ENCODE peak calls at places on chromosomes 16 and 17, in six cellular contexts. G is A549, X is body of pancreas, K is testis, S is heart left ventricle, B is ovary. F is an unnamed sample.

GRCh38 chr16:87074635-87075318 is 242.4 kb downstream of the C16orf95 start:
- DNase-seq in G (no peak), X (no peak), K (no peak), S (no peak), B (no peak), F (no peak)

GRCh38 chr16:10510279-10510678 is 70.1 kb downstream of the EMP2 start:
- DNase-seq in G (no peak), X (no peak), K (no peak), S (no peak), B (no peak), F (no peak)

GRCh38 chr16:11876306-11876705 is 25.0 kb upstream of the RSL1D1 start:
- DNase-seq in G (no peak), X (no peak), K (no peak), S (no peak), B (no peak), F (no peak)

GRCh38 chr16:87681990-87682570 is 79.8 kb downstream of the JPH3 start:
- DNase-seq in G (peak; percentile 48), X (no peak), K (no peak), S (no peak), B (no peak), F (no peak)

GRCh38 chr17:8380049-8380448 is 2.9 kb downstream of the RPL26 start:
- DNase-seq in G (no peak), X (no peak), K (no peak), S (no peak), B (no peak), F (no peak)

GRCh38 chr17:78275355-78275754 is 43.9 kb downstream of the TMEM235 start:
- DNase-seq in G (no peak), X (no peak), K (no peak), S (no peak), B (no peak), F (no peak)

GRCh38 chr16:57577691-57578224 is 35.3 kb downstream of the ADGRG5 start:
- DNase-seq in G (no peak), X (no peak), K (no peak), S (no peak), B (no peak), F (no peak)

GRCh38 chr17:41263212-41263611 is 2.0 kb upstream of the KRTAP9-6 start:
- DNase-seq in G (no peak), X (no peak), K (no peak), S (no peak), B (no peak), F (no peak)

GRCh38 chr17:82655038-82655479 is 6.8 kb upstream of the WDR45B start:
- DNase-seq in G (peak; percentile 48), X (no peak), K (no peak), S (no peak), B (no peak), F (no peak)

GRCh38 chr17:41863074-41863843 is 2.0 kb downstream of the KLHL11 start:
- DNase-seq in G (no peak), X (no peak), K (no peak), S (no peak), B (no peak), F (no peak)

GRCh38 chr16:47920709-47921108 is 235.1 kb downstream of the ABCC12 start:
- DNase-seq in G (peak; percentile 20), X (no peak), K (no peak), S (no peak), B (no peak), F (no peak)

GRCh38 chr16:75860654-75861053 is 134.4 kb upstream of the CPHXL start:
- DNase-seq in G (no peak), X (no peak), K (peak; percentile 45), S (no peak), B (no peak), F (no peak)

GRCh38 chr17:4986403-4986802 is 1.1 kb downstream of the CAMTA2 start:
- DNase-seq in G (no peak), X (no peak), K (no peak), S (no peak), B (peak; percentile 21), F (no peak)

GRCh38 chr16:83393196-83393981 is 414.4 kb upstream of the HSBP1 start:
- DNase-seq in G (no peak), X (no peak), K (no peak), S (no peak), B (no peak), F (no peak)

GRCh38 chr17:4109424-4109823 is 33.4 kb downstream of the ZZEF1 start:
- DNase-seq in G (no peak), X (no peak), K (no peak), S (no peak), B (no peak), F (no peak)

GRCh38 chr17:17872468-17873345 is 35.9 kb upstream of the SREBF1 start:
- DNase-seq in G (no peak), X (no peak), K (no peak), S (no peak), B (no peak), F (no peak)

GRCh38 chr17:17873450-17873991 is 36.7 kb upstream of the SREBF1 start:
- DNase-seq in G (no peak), X (no peak), K (no peak), S (no peak), B (no peak), F (no peak)

GRCh38 chr17:17868637-17869522 is 32.1 kb upstream of the SREBF1 start:
- DNase-seq in G (no peak), X (no peak), K (no peak), S (peak; percentile 57), B (peak; percentile 50), F (no peak)

GRCh38 chr17:17871913-17872312 is 35.1 kb upstream of the SREBF1 start:
- DNase-seq in G (no peak), X (no peak), K (no peak), S (no peak), B (no peak), F (no peak)

DNA sequence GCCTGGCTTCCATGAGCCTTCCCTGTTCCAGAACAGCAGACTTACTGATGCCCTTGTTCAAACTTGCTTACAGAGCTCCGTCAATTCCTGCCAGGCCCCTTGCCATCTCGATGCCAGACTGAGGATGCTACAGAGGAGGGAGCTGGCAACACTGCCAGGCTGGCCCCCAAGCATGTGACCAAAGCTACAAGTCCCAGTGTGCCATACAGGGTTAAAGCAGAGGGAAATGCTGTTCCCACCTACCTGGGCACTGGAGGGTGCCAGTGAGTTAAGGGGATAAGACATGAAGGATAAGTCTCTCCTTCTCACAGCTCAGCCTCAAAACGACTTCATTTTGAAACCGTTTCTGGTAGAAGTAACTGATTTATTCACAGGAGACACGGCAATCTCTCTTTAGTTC is 33.5 kb upstream of the SREBF1 start:
- DNase-seq in G (no peak), X (no peak), K (no peak), S (no peak), B (no peak), F (no peak)
- TF ChIP-seq POLR2A in G (no peak), X (no peak), K (no peak), S (no peak), B (no peak), F (no peak)

GRCh38 chr16:84829168-84829965 is 9.6 kb downstream of the CRISPLD2 start:
- DNase-seq in G (no peak), X (no peak), K (peak; percentile 72), S (no peak), B (peak; percentile 75), F (no peak)

GRCh38 chr16:84826558-84826941 is 6.8 kb downstream of the CRISPLD2 start:
- DNase-seq in G (no peak), X (no peak), K (peak; percentile 53), S (peak; percentile 75), B (peak; percentile 83), F (no peak)

GRCh38 chr16:84827131-84827574 is 7.4 kb downstream of the CRISPLD2 start:
- DNase-seq in G (no peak), X (no peak), K (no peak), S (no peak), B (peak; percentile 54), F (peak; percentile 39)

GRCh38 chr16:84827897-84828296 is 8.1 kb downstream of the CRISPLD2 start:
- DNase-seq in G (no peak), X (no peak), K (no peak), S (no peak), B (no peak), F (no peak)

DNA sequence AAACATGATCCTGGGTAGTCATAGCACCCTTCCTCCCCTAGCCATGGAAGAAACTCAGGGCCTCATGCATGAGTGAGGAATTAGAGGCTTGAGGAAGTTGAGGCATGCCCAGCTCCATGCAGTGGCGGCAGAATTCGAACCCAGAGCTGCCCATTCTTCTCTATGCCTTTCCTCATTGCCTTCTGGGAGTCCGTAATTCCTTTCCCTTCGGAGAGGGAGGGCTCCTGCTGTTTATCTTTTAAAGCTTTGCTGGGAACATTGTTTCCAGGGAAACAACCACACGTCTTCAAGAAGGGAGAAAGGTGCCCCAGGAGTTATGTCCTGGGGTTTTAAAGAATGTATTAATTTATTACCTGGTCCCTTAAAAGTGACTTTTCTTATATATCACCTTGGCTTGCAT is 8.5 kb downstream of the CRISPLD2 start:
- DNase-seq in G (no peak), X (no peak), K (no peak), S (no peak), B (no peak), F (no peak)
- H3K4me3 ChIP-seq in G (no peak overlapping the region), X (no peak overlapping the region), K (no peak overlapping the region), S (no peak overlapping the region), B (no peak overlapping the region), F (no peak overlapping the region)

DNA sequence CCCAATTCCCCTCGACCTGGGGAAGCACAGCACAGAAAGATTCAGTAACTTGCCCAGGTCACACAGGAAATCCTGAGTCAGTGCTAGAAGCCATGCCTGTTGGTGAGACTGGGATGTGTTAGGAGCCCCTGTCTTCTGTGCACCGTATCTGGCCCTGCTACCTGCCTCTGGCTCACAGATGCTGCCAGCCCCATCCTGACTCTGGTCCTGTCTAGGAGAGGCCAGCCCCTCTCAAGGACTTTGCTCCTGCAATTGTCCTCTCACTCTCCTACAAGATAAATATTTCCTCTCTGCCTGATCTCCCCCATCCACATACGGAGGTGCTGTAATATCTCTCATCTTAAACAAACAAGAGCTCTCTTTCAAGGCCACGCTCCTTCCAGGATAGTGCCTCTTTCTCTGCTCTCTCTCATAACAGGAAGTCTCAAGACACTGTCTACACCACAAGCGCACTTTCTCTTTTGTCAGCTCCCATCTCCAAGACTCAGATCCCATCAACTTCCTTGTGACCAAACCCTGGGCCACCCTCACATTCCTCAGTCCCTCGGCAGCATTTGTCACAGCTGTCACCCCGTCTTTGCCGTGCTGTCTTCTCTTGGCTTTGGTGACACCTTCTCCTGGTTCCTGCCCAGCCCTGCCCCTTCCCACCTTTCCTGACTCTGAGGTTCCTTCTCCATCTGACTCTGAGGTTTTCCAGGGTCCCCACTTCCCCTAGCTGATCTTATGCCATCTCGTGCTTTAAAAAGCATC is 1.9 kb downstream of the SLC13A2 start:
- DNase-seq in G (peak; percentile 63), X (no peak), K (no peak), S (no peak), B (no peak), F (no peak)
- TF ChIP-seq POLR2A in G (no peak), X (no peak), K (no peak), S (no peak), B (no peak), F (no peak)

GRCh38 chr17:34820166-34820920 is 140.9 kb downstream of the CCT6B start:
- DNase-seq in G (no peak), X (no peak), K (no peak), S (no peak), B (no peak), F (no peak)
- H3K4me3 ChIP-seq in G (no peak overlapping the region), X (no peak overlapping the region), K (no peak overlapping the region), S (no peak overlapping the region), B (no peak overlapping the region), F (no peak overlapping the region)

GRCh38 chr17:54867634-54868033 is 33.0 kb upstream of the TOM1L1 start:
- DNase-seq in G (no peak), X (no peak), K (no peak), S (no peak), B (no peak), F (no peak)
- TF ChIP-seq POLR2A in G (no peak), X (no peak), K (no peak), S (no peak), B (no peak), F (no peak)

F was measured in gastrocnemius medialis.